ENCODE peak calls at places on chromosomes 11 and 22, in five cellular contexts. E is A549, B is foreskin keratinocyte, A is nephron progenitor cell, O is astrocyte of the cerebellum. Q is an unnamed sample.

GRCh38 chr22:17109976-17110375 is 11.2 kb downstream of the TMEM121B start:
- DNase-seq in B (no peak), A (no peak), E (no peak), O (no peak), Q (no peak)

GRCh38 chr11:111834432-111835163 is 36.8 kb downstream of the ALG9 start:
- DNase-seq in A (no peak), B (no peak), E (no peak), O (no peak), Q (no peak)

GRCh38 chr22:37254867-37255233 is 10.8 kb upstream of the RAC2 start:
- DNase-seq in O (no peak), E (no peak), A (no peak), B (peak; percentile 85), Q (no peak)

GRCh38 chr11:75815345-75815983 is 454 bp downstream of the UVRAG start:
- DNase-seq in E (peak; percentile 58), B (no peak), A (peak; percentile 52), O (no peak), Q (no peak)

GRCh38 chr11:69480547-69481392 is 693 bp upstream of the LINC01488 start:
- DNase-seq in B (no peak), O (no peak), A (no peak), E (peak; percentile 35), Q (no peak)

GRCh38 chr11:225734-226453 is 10.2 kb downstream of the SIRT3 start:
- DNase-seq in B (peak; percentile 20), A (no peak), O (no peak), E (no peak), Q (no peak)

GRCh38 chr11:15519911-15520310 is 405.2 kb downstream of the INSC start:
- DNase-seq in E (no peak), B (no peak), A (no peak), O (no peak), Q (no peak)

GRCh38 chr22:45317551-45318167 is 7.9 kb downstream of the FAM118A start:
- DNase-seq in A (no peak), B (no peak), O (no peak), E (no peak), Q (no peak)

GRCh38 chr11:104630352-104630751 is 267.9 kb downstream of the CASP12 start:
- DNase-seq in B (no peak), E (no peak), O (no peak), A (no peak), Q (no peak)

GRCh38 chr11:90476442-90477007 is 253.7 kb upstream of the CHORDC1 start:
- DNase-seq in A (peak; percentile 16), O (peak; percentile 47), E (no peak), B (peak; percentile 49), Q (peak; percentile 28)
- TF ChIP-seq CTCF in A (peak; percentile 51), O (peak; percentile 55), E (peak; percentile 46), B (peak; percentile 75), Q (peak; percentile 52)

GRCh38 chr11:117882539-117882938 is 6.1 kb upstream of the FXYD6 start:
- DNase-seq in B (no peak), O (no peak), E (no peak), A (no peak), Q (no peak)

GRCh38 chr11:117887431-117888139 is 11.1 kb upstream of the FXYD6 start:
- DNase-seq in B (no peak), E (no peak), O (no peak), A (no peak), Q (no peak)

GRCh38 chr11:117885777-117886176 is 9.3 kb upstream of the FXYD6 start:
- DNase-seq in A (no peak), E (no peak), B (no peak), O (no peak), Q (no peak)

GRCh38 chr11:117883063-117883462 is 6.6 kb upstream of the FXYD6 start:
- DNase-seq in E (no peak), O (no peak), B (no peak), A (no peak), Q (no peak)

DNA sequence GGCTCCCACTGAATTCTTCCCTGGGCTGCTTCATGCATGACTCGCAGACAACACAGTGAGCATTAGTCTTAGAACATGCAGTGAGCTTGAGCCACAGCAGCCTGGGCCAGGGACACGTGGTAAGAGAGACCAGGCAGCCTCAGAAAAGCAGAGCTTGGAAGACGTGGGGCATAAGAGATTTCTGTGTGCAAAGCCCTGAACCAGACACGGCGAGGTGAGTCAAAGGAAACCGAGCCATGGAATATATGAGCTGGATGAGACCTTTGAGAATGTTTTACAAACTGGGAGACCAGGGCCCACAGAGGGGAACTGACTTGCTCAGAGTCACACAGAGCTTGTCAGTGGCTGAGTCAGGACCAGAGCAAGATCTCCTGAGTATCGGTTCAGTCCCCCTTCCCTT is 8.5 kb upstream of the FXYD6 start:
- DNase-seq in A (no peak), E (no peak), O (no peak), B (no peak), Q (peak; percentile 53)
- TF ChIP-seq CTCF in A (no peak), E (no peak), O (no peak), B (no peak), Q (no peak)

DNA sequence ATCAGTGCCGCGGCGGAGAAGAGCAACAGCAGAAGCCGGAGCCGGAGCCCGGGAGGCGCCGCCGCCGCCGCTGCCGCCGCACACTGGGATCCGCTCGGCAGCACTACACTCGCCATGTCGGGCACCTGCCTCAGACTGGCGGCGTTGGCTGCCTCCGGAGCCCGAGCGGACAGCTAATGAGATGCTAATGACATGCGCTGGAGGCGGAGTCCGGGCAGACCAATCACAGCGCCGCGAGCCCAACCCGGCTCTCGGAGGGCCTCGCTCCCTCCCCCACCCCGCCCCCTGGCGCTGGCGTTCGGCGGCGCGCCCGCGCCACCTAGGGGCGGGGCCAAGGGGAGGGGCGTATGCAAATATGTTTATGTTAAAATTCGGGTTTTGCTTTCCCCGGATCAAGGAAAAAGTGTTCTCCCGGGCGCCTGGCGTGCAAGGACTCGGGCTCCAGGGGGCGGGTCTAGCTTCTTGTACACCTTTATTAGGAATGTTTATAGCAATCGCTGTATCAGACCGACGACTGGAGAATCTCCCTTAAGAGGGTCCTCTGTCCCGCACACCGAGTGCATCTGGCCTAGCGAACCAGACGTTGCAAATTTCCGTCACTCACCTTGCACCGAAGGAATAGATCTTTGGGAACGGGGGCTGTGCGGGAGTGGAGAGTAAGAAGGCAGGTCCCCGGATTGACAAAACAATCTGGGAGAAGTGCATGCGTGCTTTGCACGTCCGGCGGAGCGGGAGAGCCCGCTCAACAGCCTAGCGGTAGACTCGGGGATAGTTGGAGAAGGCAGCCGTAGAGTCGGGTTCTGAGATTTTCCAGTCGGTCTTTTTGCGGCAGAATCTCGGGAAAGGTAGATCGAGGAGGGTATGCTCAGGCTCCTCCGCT is at the start of gene CADM1:
- DNase-seq in A (peak; percentile 99), E (peak; percentile 70), O (peak; percentile 92), B (peak; percentile 89), Q (peak; percentile 79)
- TF ChIP-seq CTCF in A (peak; percentile 69), E (peak; percentile 13), O (peak; percentile 75), B (peak; percentile 93), Q (peak; percentile 66)

DNA sequence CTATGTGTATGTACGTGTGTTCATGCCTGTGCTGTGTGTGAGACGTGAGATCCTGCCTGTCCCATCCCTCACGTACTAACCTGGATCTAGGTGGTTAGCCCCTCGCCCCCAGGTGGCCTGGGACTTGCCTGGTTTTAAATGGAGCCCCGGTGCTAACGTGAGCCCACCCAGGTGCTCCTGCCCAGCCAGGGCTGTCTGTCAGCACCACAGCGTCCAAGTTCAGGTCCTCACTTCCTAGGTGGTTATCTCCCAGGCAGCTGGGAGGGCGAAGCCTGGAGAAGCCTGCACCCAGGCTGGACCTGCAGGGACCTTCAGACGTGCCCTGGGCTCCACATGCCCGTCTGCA is 86.0 kb downstream of the KCNQ1 start:
- DNase-seq in B (no peak), E (no peak), O (no peak), A (no peak), Q (no peak)
- TF ChIP-seq CTCF in B (no peak), E (no peak), O (no peak), A (no peak), Q (no peak)